ENCODE peak calls at places on chromosomes 5 and 9, in six cellular contexts. C is EL; K is naive thymus-derived CD4-positive, alpha-beta T cell; M is endothelial cell; F is AG09319; L is hepatic stellate cell. V is an unnamed sample.
A peak's percentile ranks its signal among the peaks of the same experiment; 100 is the strongest.

GRCh38 chr9:35293381-35293780 is 131.6 kb downstream of the UNC13B start:
- DNase-seq in C (no peak), F (no peak), K (no peak), M (no peak), L (no peak), V (no peak)

GRCh38 chr5:115543931-115544370 is 624 bp downstream of the FEM1C start:
- DNase-seq in K (no peak), C (peak; percentile 50), F (no peak), L (peak; percentile 23), M (peak; percentile 34), V (peak; percentile 38)

GRCh38 chr9:72305102-72305546 is 59.9 kb downstream of the ZFAND5 start:
- DNase-seq in F (no peak), L (peak; percentile 72), M (peak; percentile 18), K (no peak), C (peak; percentile 6), V (peak; percentile 95)

GRCh38 chr5:154430466-154430865 is 15.3 kb upstream of the SAP30L start:
- DNase-seq in K (no peak), L (no peak), F (no peak), C (no peak), M (no peak), V (no peak)

GRCh38 chr5:137666109-137666850 is 69.6 kb downstream of the KLHL3 start:
- DNase-seq in C (peak; percentile 8), K (peak; percentile 23), L (peak; percentile 43), M (no peak), F (peak; percentile 7), V (no peak)

GRCh38 chr5:78586251-78586650 is 62.3 kb downstream of the LHFPL2 start:
- DNase-seq in F (peak; percentile 90), M (no peak), C (peak; percentile 99), L (peak; percentile 88), K (no peak), V (no peak)

GRCh38 chr9:5608298-5609254 is 20.3 kb upstream of the RIC1 start:
- DNase-seq in M (no peak), K (no peak), C (no peak), L (no peak), F (no peak), V (no peak)

GRCh38 chr5:67315082-67315801 is 118.6 kb upstream of the CD180 start:
- DNase-seq in M (no peak), K (no peak), L (no peak), C (peak; percentile 70), F (no peak), V (peak; percentile 18)

GRCh38 chr5:2899311-2899710 is 147.8 kb upstream of the IRX2 start:
- DNase-seq in K (no peak), F (no peak), M (no peak), L (no peak), C (no peak), V (no peak)

GRCh38 chr5:57841671-57842375 is 359.2 kb upstream of the ACTBL2 start:
- DNase-seq in L (peak; percentile 82), M (peak; percentile 17), K (no peak), F (peak; percentile 69), C (peak; percentile 99), V (peak; percentile 95)

GRCh38 chr9:124934290-124934689 is 6.6 kb downstream of the GOLGA1 start:
- DNase-seq in C (peak; percentile 77), F (no peak), L (peak; percentile 16), M (no peak), K (no peak), V (no peak)

GRCh38 chr5:83125560-83125959 is 48.2 kb downstream of the XRCC4 start:
- DNase-seq in L (no peak), C (no peak), K (no peak), M (no peak), F (no peak), V (peak; percentile 96)

GRCh38 chr5:141958113-141958512 is at the start of gene PCDH12:
- DNase-seq in C (peak; percentile 33), M (peak; percentile 68), K (peak; percentile 42), L (peak; percentile 36), F (no peak), V (no peak)

GRCh38 chr9:20200900-20201495 is 412.2 kb upstream of the SLC24A2 start:
- DNase-seq in F (no peak), M (no peak), L (no peak), K (no peak), C (no peak), V (no peak)

GRCh38 chr5:170270670-170271069 is 26.9 kb downstream of the LCP2 start:
- DNase-seq in L (no peak), M (no peak), C (no peak), K (no peak), F (no peak), V (no peak)

GRCh38 chr5:151596839-151597539 is 5.9 kb upstream of the FAT2 start:
- DNase-seq in C (peak; percentile 48), F (no peak), L (peak; percentile 37), K (no peak), M (peak; percentile 18), V (peak; percentile 86)

GRCh38 chr9:83108208-83108607 is 45.3 kb upstream of the RASEF start:
- DNase-seq in M (no peak), L (no peak), C (no peak), F (no peak), K (no peak), V (no peak)

GRCh38 chr9:129422843-129423700 is 197.8 kb downstream of the C9orf50 start:
- DNase-seq in F (no peak), L (no peak), K (no peak), C (no peak), M (no peak), V (no peak)

GRCh38 chr5:39176740-39177628 is 42.4 kb downstream of the FYB1 start:
- DNase-seq in K (no peak), M (no peak), F (no peak), L (no peak), C (no peak), V (no peak)

GRCh38 chr5:78269088-78269703 is 25.3 kb downstream of the AP3B1 start:
- DNase-seq in F (no peak), M (no peak), L (no peak), K (no peak), C (no peak), V (peak; percentile 58)